ENCODE peak calls at places on chromosomes 4 and X, in seven cellular contexts. X is pancreas, O is aorta, D is cardiac muscle cell, F is sigmoid colon, Q is heart right ventricle, Z is endodermal cell. T is an unnamed sample. For H3K4me1 and H3K27me3, the result is how much of the 10 kb centered on the place peaks cover.

GRCh38 chr4:83589283-83589682 is 53.4 kb downstream of the GPAT3 start:
- DNase-seq in O (no peak), D (no peak), F (no peak), X (no peak), Q (no peak), Z (peak), T (no peak)

GRCh38 chr4:8303485-8304281 is 34.1 kb downstream of the HTRA3 start:
- DNase-seq in O (peak), D (no peak), X (no peak), F (peak), Q (no peak), Z (peak), T (no peak)

GRCh38 chr4:114599231-114600065 is 841 bp downstream of the UGT8 start:
- DNase-seq in X (peak), Z (peak), Q (no peak), F (no peak), D (peak), O (no peak), T (peak)

GRCh38 chr4:3461515-3462291 is 1.4 kb upstream of the DOK7 start:
- DNase-seq in Q (peak), X (peak), F (no peak), Z (no peak), O (peak), D (no peak), T (no peak)

GRCh38 chrX:50877310-50877709 is 33.2 kb upstream of the BMP15 start:
- DNase-seq in D (no peak), Q (no peak), Z (no peak), F (no peak), O (no peak), X (no peak), T (no peak)

GRCh38 chr4:89134775-89135319 is 23.5 kb downstream of the TIGD2 start:
- DNase-seq in F (no peak), X (no peak), Z (no peak), Q (no peak), D (no peak), O (no peak), T (no peak)

GRCh38 chr4:46432923-46433322 is 43.0 kb upstream of the GABRA2 start:
- DNase-seq in O (no peak), Z (no peak), D (no peak), X (no peak), Q (no peak), F (no peak), T (no peak)

GRCh38 chr4:121070274-121070673 is 2.1 kb downstream of the NDNF start:
- DNase-seq in D (peak), Q (no peak), F (peak), Z (peak), O (no peak), X (no peak), T (no peak)

GRCh38 chr4:87843936-87844335 is 11.2 kb downstream of the MEPE start:
- DNase-seq in X (no peak), Q (no peak), F (no peak), D (peak), O (no peak), Z (no peak), T (no peak)

GRCh38 chr4:140693577-140693976 is 62.6 kb downstream of the TBC1D9 start:
- DNase-seq in O (no peak), D (no peak), Q (no peak), F (no peak), X (no peak), Z (no peak), T (no peak)

GRCh38 chrX:131262738-131263679 is 26.1 kb downstream of the IGSF1 start:
- DNase-seq in Z (peak), X (peak), O (no peak), D (peak), F (no peak), Q (peak), T (peak)

GRCh38 chr4:8391972-8392371 is 48.6 kb downstream of the ACOX3 start:
- DNase-seq in D (no peak), O (no peak), Q (peak), X (no peak), F (peak), Z (no peak), T (no peak)

GRCh38 chr4:131426023-131426758 is 1722.9 kb upstream of the PCDH10 start:
- DNase-seq in O (no peak), Z (no peak), F (no peak), Q (no peak), X (no peak), D (no peak), T (no peak)
- H3K4me3 ChIP-seq in O (no peak), Z (no peak), F (no peak), Q (no peak), X (no peak), D (no peak), T (no peak)

GRCh38 chr4:108043536-108043935 is 53.8 kb downstream of the HADH start:
- DNase-seq in X (no peak), Q (no peak), Z (peak), D (peak), O (no peak), F (no peak), T (no peak)
- H3K4me1 ChIP-seq in X (under half), Q (under half), Z (under half), D (under half), O (under half), F (under half), T (under half)

DNA sequence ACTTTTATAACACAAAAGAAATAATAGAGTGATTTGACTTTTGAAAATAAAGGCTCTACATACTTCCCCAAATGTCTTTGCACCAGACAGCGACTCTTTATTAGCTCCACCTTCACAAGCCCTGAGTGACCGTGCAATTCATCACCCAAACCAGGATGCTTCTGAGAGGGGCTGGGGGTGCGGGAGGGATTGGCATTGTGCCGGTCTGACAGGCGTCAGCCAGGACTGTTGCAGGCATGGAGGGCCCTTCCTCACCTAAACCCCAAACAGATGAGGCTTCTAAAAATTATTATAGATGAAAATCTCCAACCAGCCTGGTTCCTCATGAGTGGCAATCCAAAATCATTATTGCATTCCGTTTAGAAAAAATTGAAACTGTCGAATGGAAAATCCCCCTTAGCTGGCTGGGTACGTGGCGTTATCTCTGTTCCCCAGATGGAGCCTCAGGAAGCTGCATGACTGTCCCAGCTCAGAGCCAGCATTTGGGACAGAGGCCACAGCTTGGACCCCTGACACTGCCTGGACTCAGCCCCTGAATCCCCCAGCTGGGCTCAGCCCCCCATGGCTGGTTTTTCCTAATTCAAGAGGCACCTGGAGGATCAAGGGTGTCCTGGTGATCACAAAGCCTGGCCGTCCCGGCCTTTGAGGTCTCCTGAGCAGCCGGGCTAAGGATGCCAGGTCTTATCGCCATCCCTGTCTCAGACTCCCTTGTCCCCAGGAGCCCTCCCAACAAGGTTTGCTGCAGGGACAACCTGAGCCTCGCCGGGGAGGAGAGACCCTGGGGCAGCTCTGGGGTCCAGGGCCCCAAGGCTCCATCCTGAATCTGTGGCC is 60.4 kb downstream of the SORCS2 start:
- DNase-seq in O (no peak), F (no peak), D (no peak), Q (no peak), X (no peak), Z (no peak), T (no peak)
- H3K27me3 ChIP-seq in O (under half), F (under half), D (under half), Q (under half), X (under half), Z (under half), T (under half)

DNA sequence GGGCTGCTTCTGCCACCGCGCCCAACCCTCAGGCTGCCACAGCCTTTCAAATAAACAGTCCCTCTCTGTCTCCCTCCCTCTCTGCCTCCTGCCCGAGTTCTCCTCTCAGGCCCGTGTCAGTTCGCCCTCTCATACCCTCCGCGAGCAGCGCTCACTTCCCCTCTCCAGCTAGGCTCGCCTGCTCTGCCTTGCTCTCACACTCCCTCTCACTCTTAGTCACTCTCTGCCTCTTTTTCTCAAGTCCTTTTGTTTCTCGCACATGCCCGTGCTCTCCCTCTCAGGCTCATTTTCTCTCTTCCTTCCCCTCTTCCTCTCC is 3.2 kb downstream of the EFNB1 start:
- DNase-seq in Z (peak), F (peak), O (peak), D (peak), Q (peak), X (no peak), T (no peak)
- H3K4me3 ChIP-seq in Z (peak), F (peak), O (no peak), D (peak), Q (peak), X (no peak), T (no peak)

T was measured in Caco-2.